ENCODE peak calls at places on chromosomes 16 and 17, in seven cellular contexts. H is AG04450, O is lower leg skin, R is HEK293T, P is GM10248, F is type B pancreatic cell, J is fibroblast of pulmonary artery. E is an unnamed sample.

GRCh38 chr17:42845918-42846593 is 1.7 kb downstream of the AOC2 start:
- DNase-seq in H (no peak), O (no peak), R (no peak), P (no peak), F (no peak), J (no peak), E (no peak)

GRCh38 chr17:36641877-36642845 is 40.8 kb downstream of the MRM1 start:
- DNase-seq in H (no peak), O (no peak), R (no peak), P (no peak), F (no peak), J (no peak), E (no peak)

GRCh38 chr16:88478115-88478514 is 25.0 kb downstream of the ZFPM1 start:
- DNase-seq in H (no peak), O (no peak), R (no peak), P (no peak), F (no peak), J (no peak), E (no peak)

GRCh38 chr17:7897773-7898172 is 9.2 kb downstream of the CHD3 start:
- DNase-seq in H (no peak), O (no peak), R (peak; percentile 21), P (no peak), F (no peak), J (peak; percentile 77), E (no peak)

GRCh38 chr16:72561-73537 is at the start of gene RHBDF1:
- DNase-seq in H (no peak), O (no peak), R (peak; percentile 68), P (peak; percentile 59), F (no peak), J (peak; percentile 54), E (no peak)

GRCh38 chr17:19238167-19238505 is 970 bp downstream of the EPN2 start:
- DNase-seq in H (no peak), O (no peak), R (peak; percentile 27), P (peak; percentile 35), F (no peak), J (no peak), E (no peak)

GRCh38 chr16:2156849-2157224 is 1.3 kb downstream of the TRAF7 start:
- DNase-seq in H (no peak), O (no peak), R (no peak), P (no peak), F (no peak), J (no peak), E (no peak)

GRCh38 chr17:63665527-63666214 is 34.3 kb downstream of the LIMD2 start:
- DNase-seq in H (no peak), O (no peak), R (no peak), P (peak; percentile 50), F (no peak), J (peak; percentile 41), E (no peak)

GRCh38 chr16:24717411-24717810 is 12.0 kb upstream of the TNRC6A start:
- DNase-seq in H (no peak), O (no peak), R (no peak), P (no peak), F (no peak), J (peak; percentile 75), E (no peak)

GRCh38 chr17:27860971-27861669 is 32.0 kb downstream of the LYRM9 start:
- DNase-seq in H (no peak), O (no peak), R (no peak), P (no peak), F (no peak), J (no peak), E (no peak)

GRCh38 chr16:2429771-2430663 is 770 bp downstream of the CCNF start:
- DNase-seq in H (no peak), O (no peak), R (peak; percentile 33), P (peak; percentile 59), F (no peak), J (peak; percentile 33), E (no peak)

GRCh38 chr16:81524382-81524781 is 79.8 kb downstream of the CMIP start:
- DNase-seq in H (no peak), O (no peak), R (no peak), P (no peak), F (no peak), J (no peak), E (no peak)

GRCh38 chr16:252366-253337 is 18.0 kb downstream of the FAM234A start:
- DNase-seq in H (no peak), O (no peak), R (no peak), P (peak; percentile 78), F (no peak), J (no peak), E (no peak)

GRCh38 chr17:15963670-15964110 is 18.8 kb downstream of the ADORA2B start:
- DNase-seq in H (no peak), O (no peak), R (no peak), P (no peak), F (no peak), J (peak; percentile 74), E (no peak)

GRCh38 chr17:14427914-14428639 is 127.2 kb downstream of the HS3ST3B1 start:
- DNase-seq in H (no peak), O (no peak), R (no peak), P (no peak), F (no peak), J (no peak), E (no peak)

GRCh38 chr17:6507535-6507934 is 48.8 kb downstream of the PITPNM3 start:
- DNase-seq in H (peak; percentile 47), O (peak; percentile 56), R (no peak), P (no peak), F (no peak), J (peak; percentile 87), E (no peak)

GRCh38 chr16:48392407-48392806 is 7.2 kb upstream of the SIAH1 start:
- DNase-seq in H (no peak), O (no peak), R (no peak), P (no peak), F (no peak), J (no peak), E (no peak)

GRCh38 chr17:72135546-72136325 is 14.9 kb downstream of the SOX9 start:
- DNase-seq in H (no peak), O (no peak), R (no peak), P (no peak), F (no peak), J (peak; percentile 49), E (no peak)

E was measured in esophagus muscularis mucosa.